ENCODE peak calls at places on chromosomes 1 and 21, in seven cellular contexts. D, J, L, R, N, Z and Q are unnamed samples.

GRCh38 chr1:192983349-192983980 is 75.7 kb downstream of the UCHL5 start:
- DNase-seq in L (no peak), Z (no peak), J (no peak), N (peak), R (peak), D (no peak), Q (no peak)

GRCh38 chr1:20080441-20081330 is 10.7 kb downstream of the PLA2G5 start:
- DNase-seq in J (no peak), Z (no peak), L (no peak), N (no peak), R (no peak), D (no peak), Q (no peak)

GRCh38 chr1:37028981-37029617 is 5.2 kb downstream of the GRIK3 start:
- DNase-seq in J (no peak), N (no peak), R (no peak), D (no peak), Z (no peak), L (no peak), Q (no peak)

GRCh38 chr1:42845866-42846256 is 552 bp upstream of the ZNF691 start:
- DNase-seq in R (no peak), D (no peak), L (no peak), J (no peak), N (no peak), Z (no peak), Q (no peak)

GRCh38 chr1:23027352-23027907 is 8.2 kb downstream of the KDM1A start:
- DNase-seq in L (no peak), R (no peak), J (no peak), Z (no peak), N (no peak), D (no peak), Q (no peak)

GRCh38 chr1:211547710-211548109 is 31.3 kb downstream of the SLC30A1 start:
- DNase-seq in N (no peak), R (no peak), D (no peak), J (no peak), Z (no peak), L (no peak), Q (no peak)

GRCh38 chr1:28887418-28887834 is 26.9 kb upstream of the EPB41 start:
- DNase-seq in Z (peak), R (no peak), D (peak), N (no peak), J (peak), L (no peak), Q (no peak)

GRCh38 chr1:39625462-39626273 is 13.8 kb downstream of the HEYL start:
- DNase-seq in L (peak), J (peak), D (peak), Z (peak), N (peak), R (no peak), Q (peak)

GRCh38 chr1:26327956-26328362 is 10.2 kb downstream of the CD52 start:
- DNase-seq in Z (no peak), N (no peak), L (no peak), D (no peak), R (no peak), J (no peak), Q (no peak)

GRCh38 chr1:192461684-192462083 is 113.9 kb upstream of the RGS1 start:
- DNase-seq in D (no peak), N (no peak), R (peak), J (no peak), L (no peak), Z (no peak), Q (no peak)

GRCh38 chr21:45532826-45533730 is 9.2 kb downstream of the SLC19A1 start:
- DNase-seq in N (no peak), D (no peak), Z (peak), J (peak), R (no peak), L (no peak), Q (no peak)

GRCh38 chr1:44988531-44989156 is 2.2 kb upstream of the EIF2B3 start:
- DNase-seq in J (no peak), L (no peak), Z (no peak), D (no peak), N (no peak), R (no peak), Q (peak)

GRCh38 chr1:39127513-39127912 is 77.0 kb upstream of the MACF1 start:
- DNase-seq in J (no peak), L (peak), D (peak), R (peak), N (peak), Z (no peak), Q (no peak)

GRCh38 chr1:62391369-62391971 is 45.4 kb upstream of the USP1 start:
- DNase-seq in J (peak), Z (peak), N (no peak), D (peak), R (no peak), L (peak), Q (no peak)

GRCh38 chr1:110489406-110489805 is 29.6 kb downstream of the KCNA10 start:
- DNase-seq in L (no peak), J (no peak), D (no peak), N (no peak), R (no peak), Z (no peak), Q (no peak)

GRCh38 chr1:87786861-87787548 is 458.3 kb downstream of the LMO4 start:
- DNase-seq in D (no peak), L (no peak), J (no peak), N (no peak), R (no peak), Z (no peak), Q (no peak)

GRCh38 chr1:39266269-39266668 is 61.8 kb downstream of the MACF1 start:
- DNase-seq in J (no peak), Z (no peak), L (peak), D (no peak), N (no peak), R (no peak), Q (no peak)

GRCh38 chr21:38477241-38477640 is 21.0 kb downstream of the ERG start:
- DNase-seq in R (no peak), N (no peak), J (no peak), D (no peak), L (no peak), Z (no peak), Q (no peak)

GRCh38 chr1:160120797-160121196 is 5.2 kb downstream of the ATP1A2 start:
- DNase-seq in J (no peak), L (no peak), N (no peak), Z (no peak), R (no peak), D (no peak), Q (no peak)

GRCh38 chr21:45306832-45307571 is 19.3 kb upstream of the POFUT2 start:
- DNase-seq in D (no peak), N (peak), J (peak), R (peak), L (peak), Z (peak), Q (peak)

DNA sequence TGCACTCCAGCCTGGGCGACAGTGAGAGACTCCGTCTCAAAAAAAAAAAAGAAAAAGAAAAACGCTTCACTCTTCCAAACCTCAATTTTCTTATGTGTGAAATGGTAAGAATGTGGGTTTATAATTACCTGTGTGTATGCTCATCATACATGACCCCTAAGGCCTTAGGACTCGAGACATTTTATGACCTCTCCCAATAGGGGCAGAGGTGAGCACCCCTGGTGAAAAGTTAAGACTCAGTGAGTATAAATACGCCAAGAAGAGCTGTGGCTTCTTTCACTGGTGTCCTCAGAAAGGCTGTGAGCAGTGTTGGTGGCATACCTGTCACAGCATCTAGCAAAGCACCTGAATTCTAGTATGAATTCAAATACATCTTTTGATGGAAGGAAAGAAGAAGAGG is 7.8 kb upstream of the FCMR start:
- DNase-seq in Z (no peak), L (no peak), D (no peak), R (no peak), N (no peak), J (no peak), Q (no peak)
- TF ChIP-seq CTCF in Z (no peak), L (no peak), D (no peak), R (no peak), N (no peak), J (no peak), Q (no peak)

GRCh38 chr1:59063501-59063900 is 233.4 kb upstream of the FGGY start:
- DNase-seq in L (no peak), D (no peak), Z (no peak), N (no peak), J (no peak), R (no peak), Q (no peak)
- TF ChIP-seq CTCF in L (no peak), D (no peak), Z (no peak), N (no peak), J (no peak), R (no peak), Q (no peak)

DNA sequence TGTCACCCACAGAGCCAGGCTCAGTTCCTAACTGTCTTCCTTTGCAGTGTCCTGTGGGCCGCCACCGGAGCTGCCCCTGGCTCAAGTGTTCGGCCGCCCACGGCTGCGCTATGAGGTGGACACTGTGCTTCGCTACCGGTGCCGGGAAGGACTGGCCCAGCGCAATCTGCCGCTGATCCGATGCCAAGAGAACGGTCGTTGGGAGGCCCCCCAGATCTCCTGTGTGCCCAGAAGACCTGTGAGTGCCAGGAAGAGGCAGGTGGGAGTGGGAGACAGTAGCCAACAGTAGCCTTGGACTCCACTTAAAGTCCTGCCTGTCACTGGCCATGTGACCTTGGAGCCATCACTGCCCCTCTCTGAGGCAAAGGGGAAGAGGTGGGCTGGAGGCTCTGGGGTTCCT is 16.6 kb downstream of the BCAN start:
- DNase-seq in L (no peak), D (no peak), Z (no peak), N (no peak), J (no peak), R (no peak), Q (no peak)
- TF ChIP-seq CTCF in L (no peak), D (no peak), Z (no peak), N (no peak), J (no peak), R (no peak), Q (no peak)

DNA sequence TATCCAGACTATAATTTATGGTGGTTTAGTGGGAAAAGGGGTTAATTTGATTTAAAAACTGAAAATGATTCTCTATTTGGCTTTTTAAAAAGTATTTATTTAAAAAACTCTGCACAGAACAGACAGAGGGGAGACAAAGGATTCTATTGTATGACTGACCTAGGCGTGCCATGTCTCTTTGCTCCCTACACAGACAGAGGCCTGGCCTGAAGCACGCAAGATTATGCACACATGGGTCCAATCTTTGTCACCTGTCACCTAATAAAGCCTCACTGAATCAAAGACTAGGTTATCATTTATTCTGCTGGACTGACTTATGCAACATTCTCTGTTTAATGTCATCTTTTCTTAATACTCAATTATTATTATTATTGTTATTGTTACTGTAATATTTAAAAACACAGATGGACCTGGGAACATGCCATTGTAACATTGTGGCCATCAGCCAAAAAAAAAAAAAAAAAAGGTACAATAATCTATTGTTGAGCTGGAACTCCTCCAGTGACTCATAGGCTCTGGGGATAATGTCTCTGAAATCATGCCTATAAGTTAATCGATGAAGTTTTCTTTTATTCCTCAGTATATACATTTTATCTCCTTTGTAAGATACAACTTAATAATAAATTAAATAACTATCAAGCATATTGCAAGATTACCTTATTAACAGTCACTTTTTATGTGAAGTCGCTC is 112.1 kb downstream of the RUNX1 start:
- DNase-seq in J (no peak), Z (no peak), N (no peak), D (no peak), R (peak), L (peak), Q (no peak)
- TF ChIP-seq CTCF in J (no peak), Z (no peak), N (no peak), D (no peak), R (no peak), L (no peak), Q (no peak)

DNA sequence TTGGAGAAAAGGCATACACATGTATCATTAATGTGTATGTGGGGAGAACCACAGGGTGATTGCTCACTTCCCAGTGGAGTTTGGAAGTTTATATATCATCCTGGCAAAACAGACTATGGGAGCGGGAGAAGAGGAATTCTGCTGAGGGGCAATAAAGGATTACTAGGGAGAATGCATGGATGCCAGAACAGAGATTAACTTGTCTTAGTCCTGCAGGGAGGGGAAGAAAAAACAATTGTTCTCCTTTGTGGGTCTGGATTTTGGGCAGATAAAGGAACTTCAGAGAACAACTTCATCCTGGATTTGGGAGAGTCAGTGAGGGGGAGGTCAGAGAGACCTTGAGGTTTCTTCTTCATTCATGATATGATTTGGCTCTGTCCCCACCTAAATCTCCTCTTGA is 55.9 kb upstream of the SOX13 start:
- DNase-seq in L (no peak), D (no peak), Z (no peak), R (no peak), J (no peak), N (no peak), Q (no peak)
- TF ChIP-seq CTCF in L (no peak), D (no peak), Z (no peak), R (no peak), J (no peak), N (no peak), Q (no peak)